ENCODE peak calls at places on chromosomes 13 and 19, in ten cellular contexts. A is cortex of kidney; J is Right ventricle myocardium superior; Y is WTC11; U is activated gamma-delta T cell treated with anti-CD3 and anti-CD28 coated beads, Interleukin-2, amount 50 U/mL, for 16 hours; S is stimulated activated CD4-positive, alpha-beta T cell treated with anti-CD3 and anti-CD28 coated beads, TNF-alpha, amount 100 ng/mL, for 4 hours; Z is hippocampal formation; I is tibial nerve; K is progenitor cell of endocrine pancreas; E is activated T-helper 1 cell treated with anti-CD3 and anti-CD28 coated beads, Interleukin-12 subunit alpha, Interleukin-12 subunit beta, Interleukin-2, Interleukin-4 antibody, amounts not matched to agents 30 ng/mL and 10 ng/mL and 1 ng/mL, durations not matched to agents 14 hours and 24 hours and 36 hours. O is an unnamed sample.

GRCh38 chr13:73096173-73097117 is 37.6 kb downstream of the KLF5 start:
- DNase-seq in A (no peak), J (no peak), Y (no peak), U (no peak), S (no peak), Z (no peak), I (no peak), K (no peak), E (no peak), O (no peak)

GRCh38 chr19:11887247-11887617 is 350 bp upstream of the ZNF69 start:
- DNase-seq in A (no peak), J (peak), Y (peak), U (no peak), S (no peak), Z (no peak), I (no peak), K (no peak), E (no peak), O (no peak)

GRCh38 chr19:58166268-58166667 is 15.7 kb upstream of the ZNF329 start:
- DNase-seq in A (no peak), J (no peak), Y (no peak), U (no peak), S (no peak), Z (no peak), I (no peak), K (no peak), E (no peak), O (no peak)

GRCh38 chr19:12838182-12838890 is at the start of gene MAST1:
- DNase-seq in A (no peak), J (no peak), Y (peak), U (no peak), S (no peak), Z (no peak), I (no peak), K (peak), E (peak), O (peak)

GRCh38 chr13:28820099-28821051 is at the start of gene MTUS2:
- DNase-seq in A (no peak), J (no peak), Y (peak), U (no peak), S (peak), Z (no peak), I (no peak), K (peak), E (no peak), O (peak)

GRCh38 chr13:49502954-49503353 is 7.2 kb downstream of the PHF11 start:
- DNase-seq in A (no peak), J (no peak), Y (no peak), U (no peak), S (no peak), Z (no peak), I (no peak), K (no peak), E (no peak), O (no peak)

GRCh38 chr19:44948237-44948636 is 2.4 kb downstream of the APOC2 start:
- DNase-seq in A (no peak), J (no peak), Y (no peak), U (no peak), S (no peak), Z (no peak), I (no peak), K (no peak), E (no peak), O (no peak)

GRCh38 chr13:33543631-33544030 is 258.1 kb upstream of the STARD13 start:
- DNase-seq in A (no peak), J (no peak), Y (no peak), U (no peak), S (no peak), Z (peak), I (no peak), K (no peak), E (no peak), O (no peak)

GRCh38 chr19:51192689-51193088 is 32.2 kb upstream of the CD33 start:
- DNase-seq in A (no peak), J (no peak), Y (no peak), U (no peak), S (no peak), Z (no peak), I (no peak), K (no peak), E (no peak), O (no peak)

GRCh38 chr13:73672492-73672891 is 461.7 kb downstream of the KLF12 start:
- DNase-seq in A (no peak), J (no peak), Y (no peak), U (no peak), S (no peak), Z (no peak), I (no peak), K (no peak), E (no peak), O (no peak)

GRCh38 chr13:66563076-66563475 is 667.1 kb downstream of the PCDH9 start:
- DNase-seq in A (no peak), J (no peak), Y (no peak), U (no peak), S (no peak), Z (no peak), I (no peak), K (no peak), E (no peak), O (no peak)

GRCh38 chr19:46355234-46355990 is 8.5 kb downstream of the PPP5C start:
- DNase-seq in A (no peak), J (no peak), Y (no peak), U (no peak), S (no peak), Z (no peak), I (no peak), K (no peak), E (no peak), O (no peak)

GRCh38 chr19:42528354-42529247 is at the start of gene CEACAM1:
- DNase-seq in A (no peak), J (peak), Y (no peak), U (no peak), S (peak), Z (no peak), I (no peak), K (no peak), E (peak), O (no peak)

GRCh38 chr19:45653634-45654033 is 14.4 kb upstream of the GIPR start:
- DNase-seq in A (no peak), J (no peak), Y (no peak), U (no peak), S (no peak), Z (no peak), I (no peak), K (no peak), E (no peak), O (no peak)

GRCh38 chr13:49225358-49226042 is 5.4 kb downstream of the MLNR start:
- DNase-seq in A (no peak), J (no peak), Y (no peak), U (no peak), S (no peak), Z (no peak), I (no peak), K (no peak), E (no peak), O (no peak)

GRCh38 chr19:47112166-47112663 is 1.4 kb downstream of the ZC3H4 start:
- DNase-seq in A (peak), J (peak), Y (peak), U (peak), S (peak), Z (peak), I (peak), K (peak), E (peak), O (peak)

O was measured in left ventricle myocardium superior.